ENCODE peak calls at places on chromosomes 4 and X, in five cellular contexts. M is Panc1, Q is H9, B is stomach, A is colonic mucosa. S is an unnamed sample. For H3K4me1, the result is how much of the 10 kb centered on the place peaks cover.

GRCh38 chr4:128355301-128355700 is 67.7 kb upstream of the PGRMC2 start:
- DNase-seq in M (no peak), Q (no peak), B (no peak), A (peak), S (no peak)

GRCh38 chrX:67692246-67692645 is 148.4 kb downstream of the AR start:
- DNase-seq in M (no peak), Q (no peak), B (no peak), A (no peak), S (no peak)

GRCh38 chr4:184406915-184407314 is 67.4 kb downstream of the IRF2 start:
- DNase-seq in M (no peak), Q (no peak), B (peak), A (peak), S (no peak)

GRCh38 chrX:12819231-12819630 is 28.0 kb downstream of the PRPS2 start:
- DNase-seq in M (no peak), Q (no peak), B (no peak), A (no peak), S (no peak)

GRCh38 chr4:67941074-67941473 is 22.2 kb downstream of the TMPRSS11A start:
- DNase-seq in M (no peak), Q (no peak), B (no peak), A (no peak), S (no peak)

GRCh38 chrX:16771483-16772398 is 14.5 kb upstream of the TXLNG start:
- DNase-seq in M (peak), Q (peak), B (no peak), A (peak), S (no peak)

GRCh38 chr4:90127223-90127705 is at the start of gene CCSER1:
- DNase-seq in M (no peak), Q (peak), B (peak), A (peak), S (peak)

GRCh38 chr4:79958511-79959264 is 114.3 kb downstream of the ANTXR2 start:
- DNase-seq in M (no peak), Q (no peak), B (no peak), A (no peak), S (no peak)

GRCh38 chr4:26084414-26084813 is 170.4 kb downstream of the SMIM20 start:
- DNase-seq in M (no peak), Q (no peak), B (no peak), A (no peak), S (no peak)

DNA sequence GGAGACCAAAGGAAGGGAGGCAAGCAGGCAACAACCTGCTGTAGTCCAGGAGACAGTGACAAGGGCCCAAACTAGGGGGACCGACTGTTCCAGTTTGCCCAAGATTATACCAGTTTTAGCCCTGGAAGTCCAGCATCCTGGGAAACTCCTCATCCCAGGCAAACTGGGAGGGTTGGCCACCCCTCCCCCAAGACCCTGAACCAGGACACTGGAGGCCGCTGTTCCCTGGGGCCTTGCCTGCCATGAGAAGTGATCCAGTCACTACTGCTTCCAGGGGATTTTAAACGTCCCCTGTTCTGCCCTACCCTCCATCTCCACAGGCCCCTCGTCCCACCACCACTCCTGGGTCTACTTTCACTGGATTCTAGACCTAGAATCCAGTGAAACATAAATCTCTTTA is 4.3 kb upstream of the DGAT2L6 start:
- DNase-seq in M (no peak), Q (no peak), B (no peak), A (no peak), S (no peak)
- H3K4me1 ChIP-seq in M (under half), Q (under half), B (under half), A (under half), S (under half)

GRCh38 chrX:40502688-40503087 is 78.1 kb upstream of the ATP6AP2 start:
- DNase-seq in M (no peak), Q (no peak), B (no peak), A (no peak), S (no peak)
- TF ChIP-seq CTCF in M (no peak), Q (no peak), B (no peak), A (no peak), S (no peak)

GRCh38 chr4:1201851-1202525 is 29.6 kb upstream of the SPON2 start:
- DNase-seq in M (no peak), Q (no peak), B (peak), A (peak), S (peak)
- H3K4me1 ChIP-seq in M (under half), Q (under half), B (half or more), A (under half), S (under half)

DNA sequence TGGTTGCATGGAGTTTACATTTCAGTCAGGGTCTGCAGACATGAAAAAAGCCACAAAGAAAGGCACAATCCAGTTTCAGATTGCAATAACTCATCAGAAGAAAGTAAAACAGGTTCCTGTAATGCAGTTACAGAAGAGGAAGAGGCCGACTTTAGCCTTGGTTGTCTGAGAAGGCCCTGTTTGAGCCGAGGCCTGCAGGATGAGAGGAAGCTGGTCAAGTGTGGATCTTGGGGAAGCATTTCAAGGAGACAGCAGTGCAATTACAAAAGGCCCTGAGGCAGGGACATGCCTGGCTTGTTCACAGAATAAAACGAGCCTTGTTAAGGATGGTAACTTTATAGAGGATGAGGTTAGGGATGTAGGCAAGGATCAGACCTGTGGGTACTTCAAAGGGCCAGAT is 62.4 kb downstream of the AFF2 start:
- DNase-seq in M (no peak), Q (no peak), B (no peak), A (no peak), S (no peak)
- TF ChIP-seq CTCF in M (no peak), Q (no peak), B (no peak), A (no peak), S (no peak)

GRCh38 chr4:38101563-38101962 is 141.4 kb downstream of the PTTG2 start:
- DNase-seq in M (no peak), Q (no peak), B (no peak), A (no peak), S (no peak)
- H3K4me1 ChIP-seq in M (under half), Q (under half), B (under half), A (under half), S (under half)

GRCh38 chr4:1409806-1410425 is 3.7 kb upstream of the NKX1-1 start:
- DNase-seq in M (no peak), Q (no peak), B (peak), A (peak), S (no peak)

GRCh38 chr4:1409079-1409805 is 3.0 kb upstream of the NKX1-1 start:
- DNase-seq in M (no peak), Q (no peak), B (peak), A (no peak), S (no peak)

GRCh38 chr4:1407657-1408333 is 1.6 kb upstream of the NKX1-1 start:
- DNase-seq in M (no peak), Q (peak), B (no peak), A (no peak), S (no peak)

GRCh38 chr4:1406946-1407656 is 859 bp upstream of the NKX1-1 start:
- DNase-seq in M (no peak), Q (peak), B (peak), A (peak), S (no peak)

DNA sequence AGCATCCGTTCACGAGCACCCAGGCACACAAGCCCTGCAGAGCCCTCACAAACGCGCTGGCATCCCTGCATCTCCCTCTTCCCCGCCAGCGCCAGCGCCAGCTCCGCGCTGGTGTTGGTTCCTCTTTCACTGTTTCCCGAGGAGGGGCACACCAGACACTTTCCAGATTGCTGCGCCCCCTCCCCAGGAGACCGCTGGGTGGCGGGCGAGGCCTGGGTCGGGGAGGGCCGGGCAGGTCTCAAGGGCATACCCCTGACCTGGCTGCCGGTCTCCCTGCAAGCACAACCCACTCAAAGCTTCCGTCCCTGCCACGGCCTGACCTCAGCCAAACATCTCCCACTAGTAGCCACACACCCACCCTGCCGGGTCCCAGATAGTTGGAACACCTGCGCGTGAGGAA is 2.2 kb upstream of the NKX1-1 start:
- DNase-seq in M (no peak), Q (peak), B (peak), A (no peak), S (no peak)
- TF ChIP-seq CTCF in M (no peak), Q (peak), B (no peak), A (no peak), S (no peak)

GRCh38 chr4:168781884-168782283 is 228.2 kb downstream of the CBR4 start:
- DNase-seq in M (no peak), Q (no peak), B (no peak), A (no peak), S (no peak)

GRCh38 chr4:168787334-168787733 is 222.7 kb downstream of the CBR4 start:
- DNase-seq in M (no peak), Q (no peak), B (no peak), A (no peak), S (no peak)

GRCh38 chr4:168782439-168782838 is 227.6 kb downstream of the CBR4 start:
- DNase-seq in M (no peak), Q (no peak), B (no peak), A (no peak), S (no peak)

GRCh38 chr4:168787801-168788200 is 222.3 kb downstream of the CBR4 start:
- DNase-seq in M (no peak), Q (no peak), B (no peak), A (no peak), S (no peak)

DNA sequence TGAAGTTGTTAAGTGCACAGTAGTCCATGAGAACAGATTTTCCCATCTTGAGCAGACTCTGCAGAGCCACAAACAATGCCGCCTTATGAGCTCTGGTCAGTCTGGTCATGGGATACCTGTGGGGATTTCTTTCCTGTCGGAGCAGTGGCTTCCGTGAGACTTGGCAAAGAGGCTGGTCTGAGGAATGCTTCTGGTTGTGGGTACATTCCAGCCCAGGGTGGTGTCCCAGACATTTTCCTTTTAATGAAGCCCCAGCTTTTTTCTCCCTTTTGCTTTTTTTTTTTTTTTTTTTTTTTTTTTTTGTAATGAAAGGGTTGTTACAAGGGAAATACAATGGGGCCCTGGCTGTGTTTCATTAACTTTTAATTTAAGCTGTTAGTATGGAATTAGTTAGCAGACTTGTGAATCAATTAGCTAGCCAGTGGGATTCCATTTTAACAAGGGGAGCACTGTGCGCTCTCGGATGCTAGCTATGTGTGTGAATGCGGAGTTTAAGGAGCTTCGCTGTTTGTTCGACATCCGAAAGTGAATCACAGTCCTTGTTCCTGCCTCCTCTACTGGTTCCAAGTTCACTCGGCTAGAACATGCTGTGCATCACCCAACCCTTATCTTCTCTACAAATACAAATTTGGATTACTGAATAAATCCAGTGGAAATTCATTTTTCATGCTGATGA is 225.1 kb downstream of the CBR4 start:
- DNase-seq in M (no peak), Q (no peak), B (peak), A (no peak), S (no peak)
- H3K4me1 ChIP-seq in M (under half), Q (under half), B (under half), A (under half), S (under half)

DNA sequence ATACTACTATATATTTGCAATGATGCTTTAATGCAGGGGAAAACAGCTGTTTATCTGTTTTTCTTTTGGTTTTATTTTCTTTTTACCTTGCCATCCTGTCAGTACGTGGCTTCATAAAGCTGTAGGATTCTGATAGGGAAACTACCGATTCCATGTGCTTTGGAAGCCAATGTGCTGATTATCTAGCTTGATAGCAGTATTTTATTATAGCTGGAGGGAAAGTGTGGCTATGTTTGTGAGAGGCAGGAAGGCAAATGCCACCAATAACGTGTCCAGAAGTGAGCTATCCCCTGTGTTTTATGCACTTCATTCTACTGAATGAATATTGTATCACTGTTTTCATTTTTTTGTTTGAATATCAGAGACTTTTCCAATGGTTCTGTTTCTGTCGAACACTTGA is 43.7 kb downstream of the IL15 start:
- DNase-seq in M (no peak), Q (no peak), B (no peak), A (no peak), S (no peak)
- TF ChIP-seq CTCF in M (no peak), Q (no peak), B (no peak), A (no peak), S (no peak)

DNA sequence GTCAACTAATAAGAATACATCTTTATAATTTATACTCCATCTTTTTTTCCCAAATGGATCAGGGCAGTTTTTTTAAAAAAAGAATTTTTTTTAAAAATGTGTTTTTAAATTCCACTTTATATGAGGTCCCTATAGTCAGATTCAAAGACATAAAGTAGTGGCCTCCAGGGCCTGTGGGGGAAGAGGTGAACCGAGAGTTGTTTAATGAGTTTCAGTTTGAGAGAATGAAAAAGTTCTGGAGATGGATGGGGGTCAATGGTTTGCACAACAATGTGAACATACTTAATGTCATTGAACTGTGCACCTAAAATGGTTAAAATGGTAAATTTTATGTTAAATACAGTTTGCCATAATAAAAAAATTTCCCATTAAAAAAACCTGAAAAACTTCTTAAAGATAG is 53.8 kb downstream of the ZNF827 start:
- DNase-seq in M (no peak), Q (no peak), B (no peak), A (no peak), S (no peak)
- H3K4me1 ChIP-seq in M (under half), Q (under half), B (half or more), A (under half), S (under half)